ENCODE peak calls at places on chromosomes 11 and 22, in nine cellular contexts. O, U, W, R, H, B, E, X and V are unnamed samples.

GRCh38 chr11:100004541-100004940 is 682.5 kb upstream of the ARHGAP42 start:
- DNase-seq in U (no peak), O (no peak), W (no peak), H (no peak), B (no peak), X (no peak), E (peak), R (no peak), V (no peak)

GRCh38 chr11:36619502-36619901 is 21.5 kb upstream of the RAG2 start:
- DNase-seq in W (no peak), H (no peak), O (no peak), B (no peak), X (no peak), E (no peak), U (no peak), R (peak), V (no peak)

GRCh38 chr22:38524434-38524833 is 18.3 kb upstream of the DDX17 start:
- DNase-seq in O (no peak), E (no peak), R (no peak), W (no peak), B (no peak), X (no peak), U (no peak), H (no peak), V (no peak)

GRCh38 chr11:128318856-128319474 is 268.4 kb downstream of the ETS1 start:
- DNase-seq in E (no peak), W (no peak), X (no peak), U (no peak), O (peak), R (no peak), B (no peak), H (no peak), V (no peak)

GRCh38 chr11:85844439-85845051 is 10.6 kb upstream of the CCDC83 start:
- DNase-seq in B (no peak), X (no peak), U (no peak), R (no peak), W (no peak), O (no peak), E (peak), H (no peak), V (no peak)

GRCh38 chr22:39518996-39519680 is 1.2 kb upstream of the ATF4 start:
- DNase-seq in E (peak), X (peak), H (no peak), B (no peak), R (peak), U (no peak), W (no peak), O (no peak), V (no peak)

GRCh38 chr11:91946397-91947090 is 278.1 kb upstream of the FAT3 start:
- DNase-seq in R (peak), X (no peak), H (no peak), U (no peak), B (no peak), E (no peak), O (no peak), W (no peak), V (no peak)

GRCh38 chr11:119205080-119205479 is 1.1 kb upstream of the CBL start:
- DNase-seq in H (peak), R (no peak), O (no peak), U (no peak), X (no peak), E (no peak), W (no peak), B (peak), V (no peak)

GRCh38 chr11:118622376-118623290 is 15.2 kb downstream of the PHLDB1 start:
- DNase-seq in U (no peak), E (peak), R (peak), H (peak), W (peak), B (no peak), X (peak), O (no peak), V (peak)

GRCh38 chr11:94885581-94885980 is 87.8 kb downstream of the CWC15 start:
- DNase-seq in X (no peak), B (no peak), O (no peak), U (no peak), R (no peak), H (no peak), E (no peak), W (no peak), V (no peak)

GRCh38 chr22:39293766-39294368 is 25.6 kb downstream of the RPL3 start:
- DNase-seq in W (no peak), O (no peak), U (no peak), X (no peak), B (no peak), H (no peak), R (no peak), E (no peak), V (no peak)

GRCh38 chr11:120302001-120302805 is 22.9 kb upstream of the TLCD5 start:
- DNase-seq in H (peak), W (no peak), E (peak), X (no peak), O (no peak), U (no peak), B (peak), R (no peak), V (no peak)

GRCh38 chr22:28557184-28557583 is 122.5 kb downstream of the TTC28 start:
- DNase-seq in R (no peak), U (no peak), E (no peak), W (no peak), O (no peak), B (no peak), H (no peak), X (no peak), V (no peak)

DNA sequence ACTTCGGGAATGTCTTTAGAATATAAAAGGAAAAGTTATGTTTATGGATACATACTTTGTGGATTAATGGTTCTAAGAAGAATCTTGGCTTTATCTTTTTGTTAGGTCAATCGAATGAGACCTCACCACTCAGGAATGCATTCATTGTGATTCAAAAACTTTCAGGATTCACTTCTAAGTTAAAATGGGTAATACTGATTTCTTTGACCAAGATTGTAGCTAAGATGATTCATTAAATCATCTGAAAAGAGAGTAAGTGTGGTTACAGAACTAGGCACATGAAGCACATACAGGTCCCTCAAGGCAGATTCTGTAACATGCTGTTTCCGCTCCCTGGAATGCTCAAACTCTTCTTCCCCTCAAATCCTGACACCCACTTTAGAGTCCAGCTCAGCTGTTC is 716.4 kb downstream of the KCNA4 start:
- DNase-seq in E (peak), R (no peak), B (no peak), U (no peak), W (no peak), O (no peak), X (no peak), H (no peak), V (no peak)
- H3K27ac ChIP-seq in E (no peak), R (no peak), B (no peak), U (no peak), W (no peak), O (no peak), X (no peak), H (no peak), V (no peak)

DNA sequence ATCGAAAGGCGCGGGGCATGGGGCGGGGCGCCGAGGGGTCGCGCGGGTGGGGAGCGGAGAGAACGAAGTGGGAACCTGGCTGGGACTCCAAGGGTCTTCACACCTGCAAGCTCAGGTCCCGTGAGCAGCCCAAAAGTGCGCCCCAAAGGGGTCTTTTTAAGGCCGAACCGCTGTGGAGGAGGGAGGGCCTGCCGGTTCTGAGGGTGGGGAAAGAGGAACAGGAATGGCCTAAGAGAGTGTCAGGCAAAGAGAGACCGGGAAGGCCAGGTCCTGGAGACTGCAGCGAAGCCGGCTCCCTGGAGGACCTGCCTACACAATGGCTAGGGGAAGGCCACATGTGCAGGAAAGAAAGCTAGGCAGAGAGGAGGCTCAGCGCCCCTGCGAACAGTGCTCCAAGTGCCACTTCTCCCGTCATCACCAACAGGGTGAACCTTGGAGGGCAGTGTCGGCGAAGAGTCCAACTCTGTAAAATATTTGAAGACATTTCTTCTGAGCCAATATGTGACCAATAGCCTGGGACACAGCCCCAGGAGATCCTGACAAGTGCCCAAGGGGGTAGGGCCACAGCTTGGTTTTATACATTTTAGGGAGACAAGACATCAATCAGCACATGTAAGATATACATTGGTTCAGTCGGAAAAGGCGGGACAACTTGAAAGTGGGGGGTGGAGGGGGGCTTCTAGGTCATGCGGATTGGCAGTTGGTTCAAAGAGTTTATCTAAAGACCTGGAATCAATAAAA is 710 bp upstream of the DGCR2 start:
- DNase-seq in B (no peak), W (no peak), O (no peak), H (no peak), X (no peak), R (no peak), E (no peak), U (peak), V (no peak)
- H3K27ac ChIP-seq in B (no peak), W (no peak), O (peak), H (peak), X (no peak), R (peak), E (peak), U (peak), V (peak)

GRCh38 chr11:134696455-134696854 is 284.4 kb upstream of the B3GAT1 start:
- DNase-seq in W (no peak), E (no peak), H (no peak), O (no peak), B (no peak), R (no peak), X (no peak), U (no peak), V (no peak)

GRCh38 chr11:134701564-134702165 is 289.6 kb upstream of the B3GAT1 start:
- DNase-seq in O (no peak), R (no peak), W (no peak), H (peak), B (no peak), E (no peak), X (no peak), U (no peak), V (no peak)

GRCh38 chr11:134702827-134703226 is 290.8 kb upstream of the B3GAT1 start:
- DNase-seq in X (no peak), O (no peak), U (no peak), W (no peak), R (no peak), H (no peak), E (no peak), B (no peak), V (no peak)

DNA sequence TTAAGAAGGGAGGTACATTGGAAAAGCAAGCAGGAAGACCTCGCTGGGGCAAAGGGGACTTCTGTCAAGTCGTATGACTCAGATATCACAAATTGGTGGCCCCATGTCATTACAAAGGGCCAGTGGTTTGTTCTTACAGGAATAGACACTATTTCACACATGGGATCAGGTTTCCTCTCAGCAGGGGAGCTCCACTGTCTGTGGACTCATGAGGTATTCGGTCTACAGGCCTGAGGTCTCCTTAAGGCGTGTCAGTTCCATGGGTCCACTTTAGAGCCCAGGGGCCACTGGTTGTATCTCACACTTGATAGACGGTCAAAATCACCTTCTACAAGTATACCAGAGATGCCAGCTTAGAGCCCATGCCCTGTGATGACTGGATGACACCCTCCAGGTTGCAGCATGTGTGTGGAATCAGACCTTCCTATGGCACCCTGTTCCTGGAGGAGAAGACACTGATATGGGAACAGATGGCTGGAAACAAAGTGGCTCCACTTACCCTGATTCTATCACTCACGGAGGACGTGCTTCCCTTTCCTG is 288.1 kb upstream of the B3GAT1 start:
- DNase-seq in X (no peak), E (no peak), W (no peak), O (no peak), R (no peak), U (no peak), H (no peak), B (no peak), V (no peak)
- H3K27ac ChIP-seq in X (no peak), E (no peak), W (no peak), O (no peak), R (no peak), U (no peak), H (no peak), B (no peak), V (no peak)

DNA sequence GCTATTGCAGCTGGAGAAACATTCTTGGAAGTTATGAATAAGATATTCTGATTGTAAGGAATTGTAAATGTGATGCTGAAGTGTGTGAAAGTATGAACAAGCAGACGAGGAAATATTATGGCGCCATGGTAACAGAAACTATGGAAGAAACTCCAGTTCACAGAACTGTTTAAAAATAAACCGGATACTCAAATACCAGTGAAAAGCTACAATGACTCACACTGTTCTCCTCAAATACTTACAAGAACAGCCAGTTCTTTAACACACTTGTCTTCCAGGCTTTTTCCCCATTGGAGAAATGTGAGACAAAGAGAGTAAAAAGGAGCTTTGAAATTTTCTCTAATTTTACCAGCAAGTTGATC is 76.7 kb upstream of the ARFGAP3 start:
- DNase-seq in X (no peak), H (no peak), B (no peak), U (peak), O (no peak), E (peak), W (no peak), R (no peak), V (no peak)
- H3K27ac ChIP-seq in X (no peak), H (peak), B (peak), U (peak), O (no peak), E (peak), W (no peak), R (no peak), V (peak)

GRCh38 chr22:31619611-31620300 is 42.3 kb downstream of the PISD start:
- DNase-seq in X (no peak), R (no peak), B (no peak), O (no peak), U (no peak), E (no peak), W (no peak), H (no peak), V (no peak)
- H3K27ac ChIP-seq in X (no peak), R (no peak), B (no peak), O (no peak), U (no peak), E (peak), W (no peak), H (no peak), V (no peak)

GRCh38 chr11:72305077-72305476 is 61.1 kb upstream of the PHOX2A start:
- DNase-seq in H (no peak), O (no peak), X (no peak), U (no peak), R (no peak), E (no peak), W (no peak), B (no peak), V (no peak)

GRCh38 chr11:72308226-72309073 is 64.5 kb upstream of the PHOX2A start:
- DNase-seq in W (no peak), U (no peak), O (no peak), H (no peak), R (peak), B (no peak), E (peak), X (no peak), V (no peak)

GRCh38 chr11:72309074-72309598 is 65.2 kb upstream of the PHOX2A start:
- DNase-seq in R (no peak), U (no peak), X (no peak), H (no peak), W (no peak), E (no peak), O (no peak), B (no peak), V (no peak)

GRCh38 chr11:72306186-72306585 is 62.2 kb upstream of the PHOX2A start:
- DNase-seq in W (no peak), U (no peak), R (no peak), B (no peak), H (no peak), E (no peak), X (no peak), O (no peak), V (peak)

GRCh38 chr11:72307439-72307838 is 63.5 kb upstream of the PHOX2A start:
- DNase-seq in B (no peak), H (no peak), W (no peak), E (no peak), X (no peak), O (no peak), R (no peak), U (no peak), V (no peak)
- H3K27ac ChIP-seq in B (no peak), H (no peak), W (no peak), E (no peak), X (no peak), O (no peak), R (no peak), U (no peak), V (no peak)